ENCODE peak calls at places on chromosomes 2 and 18, in seven cellular contexts. W, X, G, U, D, H and L are unnamed samples.

GRCh38 chr2:196902828-196903227 is 23.7 kb downstream of the PGAP1 start:
- DNase-seq in X (no peak), H (no peak), W (no peak), G (no peak), D (no peak), U (no peak), L (no peak)

GRCh38 chr18:74507120-74507881 is 11.1 kb downstream of the CNDP2 start:
- DNase-seq in G (no peak), U (no peak), X (no peak), D (no peak), H (no peak), W (no peak), L (no peak)

GRCh38 chr2:157898591-157898996 is 22.5 kb upstream of the ACVR1 start:
- DNase-seq in U (no peak), D (no peak), H (no peak), X (no peak), G (peak; percentile 84), W (peak; percentile 77), L (peak; percentile 55)

GRCh38 chr2:107091163-107091864 is 205.3 kb upstream of the ST6GAL2 start:
- DNase-seq in H (no peak), U (peak; percentile 77), W (no peak), X (no peak), D (no peak), G (no peak), L (peak; percentile 56)

GRCh38 chr2:176187306-176188217 is 906 bp upstream of the HOXD1 start:
- DNase-seq in G (no peak), X (no peak), U (no peak), D (peak; percentile 52), H (no peak), W (no peak), L (no peak)

GRCh38 chr2:121233486-121234110 is 51.4 kb downstream of the TFCP2L1 start:
- DNase-seq in W (no peak), X (no peak), D (no peak), H (no peak), G (no peak), U (no peak), L (no peak)

GRCh38 chr2:202377308-202377736 is 1.2 kb downstream of the BMPR2 start:
- DNase-seq in D (peak; percentile 40), H (peak; percentile 25), G (peak; percentile 28), W (no peak), U (peak; percentile 71), X (peak; percentile 21), L (no peak)

GRCh38 chr2:173963323-173963816 is 1.8 kb downstream of the SP3 start:
- DNase-seq in X (no peak), W (no peak), G (peak; percentile 69), H (peak; percentile 29), D (peak; percentile 63), U (peak; percentile 69), L (no peak)

GRCh38 chr2:101479328-101479727 is 4.4 kb upstream of the RFX8 start:
- DNase-seq in W (no peak), D (no peak), U (no peak), X (no peak), H (no peak), G (no peak), L (no peak)

GRCh38 chr18:29779096-29779495 is 1263.4 kb downstream of the DSC3 start:
- DNase-seq in X (no peak), U (no peak), H (no peak), G (no peak), D (no peak), W (no peak), L (peak; percentile 14)

GRCh38 chr2:33370886-33371285 is 105.6 kb upstream of the RASGRP3 start:
- DNase-seq in D (no peak), U (no peak), G (no peak), X (no peak), W (no peak), H (no peak), L (no peak)

GRCh38 chr2:71821856-71822255 is 325.8 kb downstream of the CYP26B1 start:
- DNase-seq in D (no peak), G (no peak), X (no peak), U (no peak), H (no peak), W (no peak), L (no peak)

GRCh38 chr18:56221195-56222065 is 417.0 kb downstream of the TXNL1 start:
- DNase-seq in G (peak; percentile 43), W (no peak), D (no peak), U (no peak), H (no peak), X (no peak), L (no peak)

GRCh38 chr2:46232860-46233259 is 64.3 kb upstream of the EPAS1 start:
- DNase-seq in X (no peak), H (no peak), D (no peak), G (no peak), U (no peak), W (no peak), L (no peak)

GRCh38 chr2:230011617-230012016 is 57.1 kb downstream of the SLC16A14 start:
- DNase-seq in U (no peak), H (no peak), X (no peak), D (no peak), G (no peak), W (peak; percentile 52), L (no peak)

GRCh38 chr2:28247747-28248146 is 144.9 kb upstream of the FOSL2 start:
- DNase-seq in G (no peak), W (no peak), X (no peak), U (no peak), H (no peak), D (no peak), L (no peak)

GRCh38 chr2:239724194-239724849 is 300.8 kb downstream of the NDUFA10 start:
- DNase-seq in G (no peak), W (no peak), X (no peak), U (no peak), D (no peak), H (no peak), L (no peak)

GRCh38 chr2:188285049-188285448 is 6.6 kb upstream of the GULP1 start:
- DNase-seq in X (peak; percentile 46), H (no peak), G (no peak), D (no peak), U (no peak), W (no peak), L (no peak)

GRCh38 chr18:54329787-54330186 is 27.9 kb downstream of the STARD6 start:
- DNase-seq in X (no peak), H (no peak), W (no peak), D (no peak), U (no peak), G (no peak), L (no peak)

GRCh38 chr2:104406273-104406726 is 447.6 kb upstream of the POU3F3 start:
- DNase-seq in G (no peak), H (no peak), D (no peak), U (peak; percentile 30), X (peak; percentile 16), W (no peak), L (peak; percentile 9)

GRCh38 chr2:56749152-56749752 is 565.5 kb downstream of the CCDC85A start:
- DNase-seq in G (peak; percentile 28), W (no peak), X (no peak), D (no peak), U (peak; percentile 44), H (no peak), L (no peak)

GRCh38 chr18:25464211-25464610 is 112.2 kb upstream of the ZNF521 start:
- DNase-seq in G (no peak), D (no peak), W (peak; percentile 84), H (no peak), X (no peak), U (no peak), L (no peak)

GRCh38 chr2:10931710-10932255 is 20.0 kb downstream of the KCNF1 start:
- DNase-seq in D (no peak), X (no peak), H (no peak), W (peak; percentile 42), G (peak; percentile 14), U (no peak), L (no peak)

DNA sequence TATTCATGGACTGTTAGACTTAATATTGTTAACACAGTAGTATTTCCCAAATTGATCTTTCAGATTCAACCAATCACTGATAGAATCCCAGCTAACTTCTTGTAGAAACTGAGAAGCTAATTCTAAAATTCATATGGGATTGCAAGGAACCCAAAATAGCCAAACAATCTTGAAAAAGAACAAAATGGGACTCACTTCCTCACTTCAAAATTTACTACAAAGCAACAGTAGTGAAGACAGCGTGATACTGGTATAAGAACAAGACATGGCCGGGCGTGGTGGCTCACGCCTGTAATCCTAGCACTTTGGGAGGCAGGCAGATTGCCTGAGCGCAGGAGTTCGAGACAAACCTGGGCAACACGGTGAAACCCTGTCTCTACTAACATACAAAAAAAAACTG is 46.3 kb downstream of the ATL2 start:
- DNase-seq in G (no peak), X (no peak), D (no peak), W (no peak), U (no peak), H (no peak), L (no peak)
- TF ChIP-seq CTCF in G (no peak), X (no peak), D (no peak), W (no peak), U (no peak), H (no peak), L (no peak)

DNA sequence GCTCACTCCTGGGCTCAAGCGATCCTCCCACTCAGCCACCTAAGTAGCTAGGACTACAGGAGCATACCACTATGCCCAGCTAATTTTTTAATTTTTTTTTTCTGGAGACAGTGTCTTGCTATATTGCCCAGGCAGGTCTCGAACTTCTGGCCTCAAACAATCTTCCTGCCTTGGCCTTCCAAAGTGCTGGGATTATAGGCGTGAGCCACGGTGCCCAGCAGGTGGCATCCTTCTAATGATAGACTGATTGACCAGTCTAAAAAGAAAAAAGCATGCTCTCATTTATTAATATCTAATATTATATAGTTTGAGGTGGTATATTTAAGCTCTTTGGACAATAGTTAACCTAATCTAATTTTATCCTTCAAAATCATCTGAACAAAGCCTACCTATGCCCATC is 198.6 kb downstream of the CAMKMT start:
- DNase-seq in H (peak; percentile 6), G (no peak), W (no peak), U (no peak), X (no peak), D (peak; percentile 51), L (no peak)
- TF ChIP-seq CTCF in H (peak; percentile 25), G (peak; percentile 64), W (no peak), U (peak; percentile 41), X (peak; percentile 27), D (no peak), L (peak; percentile 43)

DNA sequence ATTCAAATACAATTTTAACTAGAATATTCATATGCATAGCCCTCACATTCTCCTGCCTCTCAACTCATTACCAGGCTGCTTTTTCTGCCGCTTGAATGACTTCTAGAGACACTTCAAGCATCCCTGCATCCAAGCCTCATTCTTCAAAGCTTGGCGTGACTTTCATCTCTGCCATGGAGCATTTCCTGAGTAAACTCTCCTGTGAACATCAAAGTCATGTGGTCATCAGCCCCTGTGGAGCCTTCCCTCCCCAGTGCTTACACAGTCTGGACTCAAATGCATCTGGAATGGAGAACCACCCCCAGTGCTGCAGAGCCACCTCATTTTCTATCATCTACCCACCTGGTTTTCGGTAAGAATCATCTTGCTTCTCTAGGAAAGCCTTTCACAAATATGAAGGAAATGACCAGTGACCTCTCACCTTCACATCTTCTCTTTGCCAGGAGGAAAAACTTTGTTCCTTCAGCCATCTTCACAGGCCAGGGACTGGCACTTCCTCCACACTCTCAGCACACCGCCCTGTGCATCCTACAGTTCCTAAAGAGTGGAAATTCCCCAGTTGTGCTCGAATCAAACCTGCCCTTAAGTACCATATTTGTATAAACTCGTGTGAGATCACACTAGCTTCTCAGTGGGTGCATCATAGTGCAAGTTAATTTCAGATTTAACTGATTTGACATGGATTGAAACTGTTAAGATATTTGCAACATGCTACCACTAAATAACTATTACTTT is 116.4 kb downstream of the COL6A3 start:
- DNase-seq in U (no peak), X (no peak), D (no peak), W (no peak), H (no peak), G (no peak), L (no peak)
- TF ChIP-seq CTCF in U (no peak), X (no peak), D (no peak), W (no peak), H (no peak), G (no peak), L (no peak)

GRCh38 chr2:231394201-231395141 is 1.0 kb upstream of the B3GNT7 start:
- DNase-seq in W (no peak), D (no peak), H (no peak), U (no peak), G (no peak), X (no peak), L (no peak)
- TF ChIP-seq CTCF in W (peak; percentile 13), D (no peak), H (peak; percentile 17), U (peak; percentile 10), G (no peak), X (peak; percentile 18), L (no peak)